ENCODE peak calls at places on chromosome 2, in nine cellular contexts. T is body of pancreas; Q is sigmoid colon; E is RWPE1; L is hepatocyte; G is CD4-positive, CD25-positive, alpha-beta regulatory T cell; A is A549; W is adrenal gland; F is brain microvascular endothelial cell. X is an unnamed sample.
A peak's percentile ranks its signal among the peaks of the same experiment; 100 is the strongest.

GRCh38 chr2:173002751-173003541 is 72.7 kb upstream of the MAP3K20 start:
- DNase-seq in T (no peak), Q (no peak), E (no peak), L (peak; percentile 22), G (no peak), A (peak; percentile 97), W (no peak), F (no peak), X (no peak)

GRCh38 chr2:145918951-145919350 is 1399.0 kb upstream of the ZEB2 start:
- DNase-seq in T (no peak), Q (no peak), E (no peak), L (no peak), G (no peak), A (no peak), W (no peak), F (no peak), X (no peak)

GRCh38 chr2:24513672-24514071 is 22.6 kb downstream of the NCOA1 start:
- DNase-seq in T (no peak), Q (no peak), E (no peak), L (no peak), G (no peak), A (no peak), W (no peak), F (no peak), X (no peak)

GRCh38 chr2:25592766-25593292 is 80.5 kb downstream of the DTNB start:
- DNase-seq in T (no peak), Q (no peak), E (no peak), L (no peak), G (no peak), A (no peak), W (no peak), F (no peak), X (no peak)

GRCh38 chr2:133422946-133423345 is 145.3 kb downstream of the NCKAP5 start:
- DNase-seq in T (no peak), Q (no peak), E (no peak), L (no peak), G (no peak), A (peak; percentile 23), W (no peak), F (no peak), X (no peak)

GRCh38 chr2:160351978-160352377 is 141.6 kb downstream of the RBMS1 start:
- DNase-seq in T (no peak), Q (no peak), E (peak; percentile 53), L (peak; percentile 41), G (no peak), A (peak; percentile 52), W (no peak), F (peak; percentile 50), X (no peak)

GRCh38 chr2:20593072-20594034 is 57.5 kb downstream of the HS1BP3 start:
- DNase-seq in T (peak; percentile 42), Q (peak; percentile 79), E (peak; percentile 91), L (peak; percentile 90), G (no peak), A (peak; percentile 75), W (peak; percentile 93), F (peak; percentile 94), X (no peak)

GRCh38 chr2:21381421-21381820 is 257.7 kb downstream of the TDRD15 start:
- DNase-seq in T (no peak), Q (no peak), E (no peak), L (no peak), G (no peak), A (no peak), W (no peak), F (no peak), X (no peak)

GRCh38 chr2:99187011-99187410 is 6.0 kb downstream of the MRPL30 start:
- DNase-seq in T (no peak), Q (no peak), E (no peak), L (no peak), G (no peak), A (no peak), W (no peak), F (no peak), X (no peak)

GRCh38 chr2:3432067-3432466 is 52.6 kb downstream of the TRAPPC12 start:
- DNase-seq in T (no peak), Q (no peak), E (no peak), L (no peak), G (no peak), A (no peak), W (no peak), F (no peak), X (no peak)

GRCh38 chr2:103784271-103784670 is 1022.4 kb downstream of the TMEM182 start:
- DNase-seq in T (no peak), Q (no peak), E (no peak), L (no peak), G (no peak), A (no peak), W (no peak), F (no peak), X (no peak)

GRCh38 chr2:151051584-151052220 is 210.0 kb downstream of the RBM43 start:
- DNase-seq in T (peak; percentile 24), Q (no peak), E (peak; percentile 51), L (peak; percentile 45), G (peak; percentile 33), A (peak; percentile 49), W (peak; percentile 25), F (peak; percentile 77), X (no peak)

GRCh38 chr2:42802150-42802549 is 9.8 kb upstream of the HAAO start:
- DNase-seq in T (no peak), Q (no peak), E (no peak), L (no peak), G (no peak), A (no peak), W (no peak), F (no peak), X (no peak)

GRCh38 chr2:197862556-197862955 is 58.2 kb downstream of the PLCL1 start:
- DNase-seq in T (no peak), Q (no peak), E (no peak), L (no peak), G (no peak), A (no peak), W (no peak), F (no peak), X (no peak)

GRCh38 chr2:3823748-3824147 is 120.4 kb downstream of the DCDC2C start:
- DNase-seq in T (no peak), Q (no peak), E (no peak), L (no peak), G (no peak), A (peak; percentile 8), W (no peak), F (no peak), X (no peak)

GRCh38 chr2:207711750-207712487 is 479 bp downstream of the CCNYL1 start:
- DNase-seq in T (peak; percentile 54), Q (peak; percentile 77), E (peak; percentile 59), L (peak; percentile 63), G (peak; percentile 58), A (no peak), W (peak; percentile 65), F (peak; percentile 15), X (no peak)

GRCh38 chr2:84299211-84299775 is 159.8 kb downstream of the SUCLG1 start:
- DNase-seq in T (no peak), Q (no peak), E (no peak), L (no peak), G (no peak), A (no peak), W (no peak), F (no peak), X (no peak)

GRCh38 chr2:105323117-105323516 is 6.4 kb downstream of the TGFBRAP1 start:
- DNase-seq in T (no peak), Q (no peak), E (no peak), L (no peak), G (no peak), A (no peak), W (no peak), F (no peak), X (no peak)

GRCh38 chr2:192544371-192544955 is 349.7 kb upstream of the TMEFF2 start:
- DNase-seq in T (no peak), Q (no peak), E (peak; percentile 57), L (no peak), G (no peak), A (no peak), W (no peak), F (no peak), X (no peak)

DNA sequence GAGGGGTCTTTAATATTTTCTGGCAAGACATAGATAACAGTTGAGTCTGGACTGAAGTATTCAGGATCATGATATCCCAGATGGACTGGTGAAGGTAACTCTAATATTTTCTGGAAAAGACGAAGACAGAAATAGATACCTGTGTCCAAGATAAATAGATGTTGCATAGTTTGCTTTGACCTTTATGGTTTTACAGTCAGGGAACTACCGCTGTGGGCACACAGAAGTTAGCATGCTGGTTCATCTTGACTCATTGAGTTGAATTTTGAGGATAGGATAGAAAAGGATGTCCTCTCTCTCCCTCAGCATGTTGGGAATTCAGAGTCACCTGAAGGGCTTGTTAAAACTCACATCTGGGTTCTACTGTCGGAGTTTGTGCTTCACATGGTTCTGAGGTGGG is 20.8 kb downstream of the KCNE4 start:
- DNase-seq in T (no peak), Q (no peak), E (no peak), L (no peak), G (no peak), A (no peak), W (no peak), F (no peak), X (no peak)
- H3K27ac ChIP-seq in T (no peak overlapping the region), Q (no peak overlapping the region), E (no peak overlapping the region), L (no peak overlapping the region), G (no peak overlapping the region), A (no peak overlapping the region), W (no peak overlapping the region), F (no peak overlapping the region), X (no peak overlapping the region)

GRCh38 chr2:70061317-70061716 is 26.0 kb upstream of the PCBP1 start:
- DNase-seq in T (no peak), Q (no peak), E (no peak), L (no peak), G (no peak), A (no peak), W (no peak), F (no peak), X (no peak)
- H3K27ac ChIP-seq in T (no peak overlapping the region), Q (no peak overlapping the region), E (no peak overlapping the region), L (no peak overlapping the region), G (no peak overlapping the region), A (no peak overlapping the region), W (no peak overlapping the region), F (no peak overlapping the region), X (no peak overlapping the region)

DNA sequence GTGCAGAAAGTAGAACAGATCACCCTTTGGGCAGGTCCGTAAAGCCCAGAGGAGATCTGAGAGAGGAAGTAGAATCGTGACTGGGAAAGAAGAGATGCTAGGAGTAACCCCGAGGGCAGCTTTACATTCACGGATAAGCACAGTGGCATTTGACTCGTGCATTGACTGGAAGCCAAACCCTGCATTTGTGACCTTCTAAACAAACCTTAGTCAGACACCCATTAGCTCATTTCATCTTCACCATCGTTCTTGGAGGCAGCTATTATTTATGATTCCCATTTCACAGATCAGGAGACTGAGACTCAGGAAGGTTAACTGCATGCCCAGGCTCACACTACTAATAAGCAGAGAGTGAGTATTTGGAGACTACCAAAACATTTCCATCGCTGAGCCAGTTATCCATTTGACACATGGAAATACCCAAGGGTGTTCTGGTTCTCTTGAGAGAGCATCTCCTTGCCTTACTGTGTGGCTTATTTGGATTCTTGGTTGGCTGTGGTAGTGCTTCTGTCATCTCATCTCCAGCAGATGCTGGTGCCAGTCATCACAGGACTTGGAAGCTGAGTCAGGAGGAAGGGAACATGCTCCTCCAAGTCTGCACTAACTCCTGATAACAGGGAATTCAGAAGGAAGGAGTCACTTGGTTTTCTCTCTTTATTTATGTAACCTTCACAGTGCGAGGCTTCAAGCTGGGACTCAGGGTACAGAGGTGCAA is 55.1 kb downstream of the RASGRP3 start:
- DNase-seq in T (no peak), Q (no peak), E (no peak), L (no peak), G (no peak), A (no peak), W (no peak), F (peak; percentile 21), X (no peak)
- H3K27ac ChIP-seq in T (no peak overlapping the region), Q (no peak overlapping the region), E (no peak overlapping the region), L (no peak overlapping the region), G (no peak overlapping the region), A (no peak overlapping the region), W (no peak overlapping the region), F (no peak overlapping the region), X (no peak overlapping the region)

GRCh38 chr2:85988914-85989270 is 100.1 kb upstream of the ST3GAL5 start:
- DNase-seq in T (no peak), Q (no peak), E (no peak), L (no peak), G (no peak), A (no peak), W (no peak), F (no peak), X (no peak)
- H3K27ac ChIP-seq in T (peak overlapping the region; percentile 9), Q (peak overlapping the region; percentile 63), E (peak overlapping the region; percentile 56), L (no peak overlapping the region), G (no peak overlapping the region), A (no peak overlapping the region), W (peak overlapping the region; percentile 3), F (no peak overlapping the region), X (no peak overlapping the region)

X was measured in caudate nucleus.